ENCODE peak calls at places on chromosomes 1 and 21, in eight cellular contexts. One of them, this sample, is unnamed.

GRCh38 chr21:34280389-34280795 is 83.4 kb upstream of the KCNE2 start:
- DNase-seq in cardiac muscle cell: peak; percentile 5
- DNase-seq in psoas muscle: peak; percentile 34
- DNase-seq in GM23248: peak; percentile 1
- DNase-seq in uterus: peak; percentile 42
- DNase-seq in CD8-positive, alpha-beta T cell: no peak
- DNase-seq in mammary epithelial cell: no peak
- DNase-seq in dorsolateral prefrontal cortex: no peak
- DNase-seq in this sample: no peak

GRCh38 chr1:64471218-64471719 is 1.3 kb downstream of the CACHD1 start:
- DNase-seq in dorsolateral prefrontal cortex: no peak
- DNase-seq in cardiac muscle cell: peak; percentile 88
- DNase-seq in CD8-positive, alpha-beta T cell: no peak
- DNase-seq in mammary epithelial cell: peak; percentile 33
- DNase-seq in GM23248: peak; percentile 59
- DNase-seq in psoas muscle: peak; percentile 44
- DNase-seq in uterus: peak; percentile 55
- DNase-seq in this sample: no peak

GRCh38 chr21:26659181-26659580 is 86.1 kb upstream of the CYYR1 start:
- DNase-seq in psoas muscle: no peak
- DNase-seq in mammary epithelial cell: peak; percentile 54
- DNase-seq in uterus: no peak
- DNase-seq in cardiac muscle cell: no peak
- DNase-seq in CD8-positive, alpha-beta T cell: no peak
- DNase-seq in GM23248: no peak
- DNase-seq in dorsolateral prefrontal cortex: no peak
- DNase-seq in this sample: no peak

GRCh38 chr1:157584503-157584902 is 13.4 kb downstream of the FCRL4 start:
- DNase-seq in mammary epithelial cell: no peak
- DNase-seq in cardiac muscle cell: no peak
- DNase-seq in psoas muscle: no peak
- DNase-seq in uterus: no peak
- DNase-seq in GM23248: no peak
- DNase-seq in dorsolateral prefrontal cortex: no peak
- DNase-seq in CD8-positive, alpha-beta T cell: no peak
- DNase-seq in this sample: no peak

GRCh38 chr1:152533327-152533938 is 19.2 kb downstream of the CRCT1 start:
- DNase-seq in cardiac muscle cell: no peak
- DNase-seq in CD8-positive, alpha-beta T cell: no peak
- DNase-seq in dorsolateral prefrontal cortex: no peak
- DNase-seq in psoas muscle: no peak
- DNase-seq in GM23248: peak; percentile 66
- DNase-seq in uterus: no peak
- DNase-seq in mammary epithelial cell: peak; percentile 50
- DNase-seq in this sample: no peak

GRCh38 chr21:36762636-36763035 is 63.7 kb downstream of the SIM2 start:
- DNase-seq in CD8-positive, alpha-beta T cell: no peak
- DNase-seq in mammary epithelial cell: no peak
- DNase-seq in psoas muscle: no peak
- DNase-seq in GM23248: no peak
- DNase-seq in uterus: no peak
- DNase-seq in cardiac muscle cell: no peak
- DNase-seq in dorsolateral prefrontal cortex: no peak
- DNase-seq in this sample: no peak

GRCh38 chr21:32412162-32412997 is at the start of gene EVA1C:
- DNase-seq in uterus: peak; percentile 77
- DNase-seq in cardiac muscle cell: peak; percentile 32
- DNase-seq in dorsolateral prefrontal cortex: peak; percentile 43
- DNase-seq in mammary epithelial cell: peak; percentile 69
- DNase-seq in psoas muscle: peak; percentile 74
- DNase-seq in GM23248: peak; percentile 72
- DNase-seq in CD8-positive, alpha-beta T cell: peak; percentile 51
- DNase-seq in this sample: peak; percentile 79

GRCh38 chr1:175390522-175391247 is 198.1 kb upstream of the KIAA0040 start:
- DNase-seq in mammary epithelial cell: peak; percentile 13
- DNase-seq in GM23248: no peak
- DNase-seq in dorsolateral prefrontal cortex: no peak
- DNase-seq in psoas muscle: no peak
- DNase-seq in cardiac muscle cell: no peak
- DNase-seq in CD8-positive, alpha-beta T cell: no peak
- DNase-seq in uterus: no peak
- DNase-seq in this sample: no peak

GRCh38 chr1:147073062-147073432 is 99.2 kb downstream of the PRKAB2 start:
- DNase-seq in cardiac muscle cell: no peak
- DNase-seq in CD8-positive, alpha-beta T cell: no peak
- DNase-seq in psoas muscle: no peak
- DNase-seq in dorsolateral prefrontal cortex: no peak
- DNase-seq in uterus: no peak
- DNase-seq in GM23248: no peak
- DNase-seq in mammary epithelial cell: no peak
- DNase-seq in this sample: no peak

GRCh38 chr21:19510653-19511052 is 1107.1 kb upstream of the TMPRSS15 start:
- DNase-seq in cardiac muscle cell: no peak
- DNase-seq in psoas muscle: no peak
- DNase-seq in GM23248: no peak
- DNase-seq in uterus: no peak
- DNase-seq in CD8-positive, alpha-beta T cell: no peak
- DNase-seq in mammary epithelial cell: no peak
- DNase-seq in dorsolateral prefrontal cortex: no peak
- DNase-seq in this sample: no peak

GRCh38 chr1:230459463-230459862 is 33.3 kb upstream of the PGBD5 start:
- DNase-seq in uterus: no peak
- DNase-seq in CD8-positive, alpha-beta T cell: no peak
- DNase-seq in dorsolateral prefrontal cortex: no peak
- DNase-seq in GM23248: peak; percentile 81
- DNase-seq in psoas muscle: no peak
- DNase-seq in cardiac muscle cell: no peak
- DNase-seq in mammary epithelial cell: peak; percentile 87
- DNase-seq in this sample: no peak

GRCh38 chr1:63775418-63776127 is 1.8 kb downstream of the ROR1 start:
- DNase-seq in psoas muscle: no peak
- DNase-seq in GM23248: no peak
- DNase-seq in CD8-positive, alpha-beta T cell: no peak
- DNase-seq in cardiac muscle cell: no peak
- DNase-seq in mammary epithelial cell: peak; percentile 40
- DNase-seq in dorsolateral prefrontal cortex: no peak
- DNase-seq in uterus: no peak
- DNase-seq in this sample: no peak

GRCh38 chr1:205976708-205977107 is 26.5 kb downstream of the RAB7B start:
- DNase-seq in psoas muscle: peak; percentile 33
- DNase-seq in uterus: no peak
- DNase-seq in CD8-positive, alpha-beta T cell: no peak
- DNase-seq in dorsolateral prefrontal cortex: no peak
- DNase-seq in mammary epithelial cell: no peak
- DNase-seq in cardiac muscle cell: peak; percentile 77
- DNase-seq in GM23248: peak; percentile 70
- DNase-seq in this sample: no peak

GRCh38 chr1:243718893-243719292 is 131.2 kb downstream of the AKT3 start:
- DNase-seq in cardiac muscle cell: no peak
- DNase-seq in GM23248: peak; percentile 66
- DNase-seq in CD8-positive, alpha-beta T cell: no peak
- DNase-seq in mammary epithelial cell: peak; percentile 3
- DNase-seq in psoas muscle: no peak
- DNase-seq in dorsolateral prefrontal cortex: no peak
- DNase-seq in uterus: no peak
- DNase-seq in this sample: no peak

GRCh38 chr1:227785812-227786608 is 29.5 kb upstream of the PRSS38 start:
- DNase-seq in mammary epithelial cell: no peak
- DNase-seq in uterus: no peak
- DNase-seq in GM23248: no peak
- DNase-seq in psoas muscle: no peak
- DNase-seq in CD8-positive, alpha-beta T cell: no peak
- DNase-seq in dorsolateral prefrontal cortex: no peak
- DNase-seq in cardiac muscle cell: no peak
- DNase-seq in this sample: no peak

GRCh38 chr1:212485895-212486590 is 53.3 kb downstream of the NENF start:
- DNase-seq in psoas muscle: peak; percentile 41
- DNase-seq in uterus: no peak
- DNase-seq in mammary epithelial cell: peak; percentile 99
- DNase-seq in GM23248: peak; percentile 96
- DNase-seq in cardiac muscle cell: peak; percentile 17
- DNase-seq in dorsolateral prefrontal cortex: no peak
- DNase-seq in CD8-positive, alpha-beta T cell: no peak
- DNase-seq in this sample: no peak

GRCh38 chr1:23449918-23450317 is 25.4 kb upstream of the TCEA3 start:
- DNase-seq in mammary epithelial cell: no peak
- DNase-seq in uterus: no peak
- DNase-seq in dorsolateral prefrontal cortex: no peak
- DNase-seq in CD8-positive, alpha-beta T cell: no peak
- DNase-seq in GM23248: no peak
- DNase-seq in psoas muscle: peak; percentile 83
- DNase-seq in cardiac muscle cell: no peak
- DNase-seq in this sample: no peak

GRCh38 chr1:23451452-23451851 is 26.9 kb upstream of the TCEA3 start:
- DNase-seq in uterus: no peak
- DNase-seq in cardiac muscle cell: no peak
- DNase-seq in CD8-positive, alpha-beta T cell: no peak
- DNase-seq in GM23248: peak; percentile 35
- DNase-seq in psoas muscle: no peak
- DNase-seq in dorsolateral prefrontal cortex: no peak
- DNase-seq in mammary epithelial cell: no peak
- DNase-seq in this sample: no peak

GRCh38 chr1:23448846-23449245 is 24.3 kb upstream of the TCEA3 start:
- DNase-seq in dorsolateral prefrontal cortex: no peak
- DNase-seq in uterus: no peak
- DNase-seq in CD8-positive, alpha-beta T cell: no peak
- DNase-seq in cardiac muscle cell: no peak
- DNase-seq in GM23248: no peak
- DNase-seq in psoas muscle: no peak
- DNase-seq in mammary epithelial cell: no peak
- DNase-seq in this sample: no peak

GRCh38 chr1:23450894-23451293 is 26.3 kb upstream of the TCEA3 start:
- DNase-seq in dorsolateral prefrontal cortex: no peak
- DNase-seq in uterus: no peak
- DNase-seq in GM23248: no peak
- DNase-seq in cardiac muscle cell: no peak
- DNase-seq in psoas muscle: no peak
- DNase-seq in CD8-positive, alpha-beta T cell: no peak
- DNase-seq in mammary epithelial cell: no peak
- DNase-seq in this sample: no peak

GRCh38 chr1:23449306-23449705 is 24.8 kb upstream of the TCEA3 start:
- DNase-seq in GM23248: no peak
- DNase-seq in uterus: no peak
- DNase-seq in cardiac muscle cell: no peak
- DNase-seq in psoas muscle: no peak
- DNase-seq in CD8-positive, alpha-beta T cell: no peak
- DNase-seq in dorsolateral prefrontal cortex: no peak
- DNase-seq in mammary epithelial cell: no peak
- DNase-seq in this sample: no peak
- H3K27ac ChIP-seq in GM23248: no peak overlapping the region
- H3K27ac ChIP-seq in uterus: no peak overlapping the region
- H3K27ac ChIP-seq in cardiac muscle cell: no peak overlapping the region
- H3K27ac ChIP-seq in psoas muscle: no peak overlapping the region
- H3K27ac ChIP-seq in CD8-positive, alpha-beta T cell: no peak overlapping the region
- H3K27ac ChIP-seq in dorsolateral prefrontal cortex: no peak overlapping the region
- H3K27ac ChIP-seq in mammary epithelial cell: no peak overlapping the region
- H3K27ac ChIP-seq in this sample: no peak overlapping the region

DNA sequence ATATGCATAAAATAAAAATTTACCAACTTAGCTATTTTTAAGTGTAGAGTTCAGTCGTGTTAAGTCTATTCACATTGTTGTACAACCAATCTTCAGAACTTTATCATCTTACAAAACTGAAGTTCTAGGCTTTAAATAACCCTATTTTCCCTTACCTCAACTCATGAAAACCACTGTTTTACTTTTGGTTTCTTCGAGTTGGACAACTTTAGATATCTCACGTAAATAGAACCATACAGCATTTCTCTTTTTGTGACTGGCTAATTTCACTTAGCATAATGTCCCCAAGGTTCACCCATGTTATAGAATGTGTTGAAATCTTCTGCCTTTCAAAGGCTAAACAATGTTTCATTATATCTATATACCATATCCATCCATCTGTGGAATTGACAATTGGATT is 819.0 kb upstream of the ADGRL4 start:
- DNase-seq in mammary epithelial cell: no peak
- DNase-seq in dorsolateral prefrontal cortex: no peak
- DNase-seq in uterus: no peak
- DNase-seq in psoas muscle: no peak
- DNase-seq in GM23248: no peak
- DNase-seq in cardiac muscle cell: no peak
- DNase-seq in CD8-positive, alpha-beta T cell: no peak
- DNase-seq in this sample: no peak
- H3K27ac ChIP-seq in mammary epithelial cell: no peak overlapping the region
- H3K27ac ChIP-seq in dorsolateral prefrontal cortex: no peak overlapping the region
- H3K27ac ChIP-seq in uterus: no peak overlapping the region
- H3K27ac ChIP-seq in psoas muscle: no peak overlapping the region
- H3K27ac ChIP-seq in GM23248: no peak overlapping the region
- H3K27ac ChIP-seq in cardiac muscle cell: no peak overlapping the region
- H3K27ac ChIP-seq in CD8-positive, alpha-beta T cell: no peak overlapping the region
- H3K27ac ChIP-seq in this sample: no peak overlapping the region

DNA sequence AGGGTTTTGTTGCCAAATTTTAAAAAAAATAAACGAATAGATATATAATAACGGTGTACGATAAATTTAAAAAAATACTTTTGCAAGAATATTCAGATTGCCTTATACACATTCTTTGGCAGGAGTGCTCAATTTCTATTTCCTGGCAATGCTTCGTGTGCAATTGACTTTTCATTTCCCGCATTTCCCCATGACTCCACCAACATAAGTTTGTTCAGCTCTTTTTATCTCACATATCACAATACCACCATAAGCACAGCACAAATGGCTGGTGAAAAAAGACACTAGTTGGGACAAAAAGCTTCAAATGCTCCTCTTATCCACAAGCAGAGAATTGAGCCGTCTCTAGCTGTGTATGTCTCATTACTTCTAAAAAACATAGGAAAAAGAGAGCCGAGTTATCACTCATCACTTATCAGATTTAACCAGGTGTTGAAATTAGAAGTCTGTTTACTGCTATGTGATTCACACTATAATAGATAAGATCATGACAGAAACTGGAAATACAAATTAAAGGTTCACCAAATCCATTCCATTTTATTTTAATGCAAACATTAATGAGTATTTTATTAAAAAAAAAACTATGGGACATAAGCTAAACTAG is 28.9 kb upstream of the RGS1 start:
- DNase-seq in cardiac muscle cell: no peak
- DNase-seq in uterus: no peak
- DNase-seq in psoas muscle: no peak
- DNase-seq in CD8-positive, alpha-beta T cell: no peak
- DNase-seq in mammary epithelial cell: no peak
- DNase-seq in GM23248: no peak
- DNase-seq in dorsolateral prefrontal cortex: no peak
- DNase-seq in this sample: no peak
- H3K27ac ChIP-seq in cardiac muscle cell: no peak overlapping the region
- H3K27ac ChIP-seq in uterus: no peak overlapping the region
- H3K27ac ChIP-seq in psoas muscle: no peak overlapping the region
- H3K27ac ChIP-seq in CD8-positive, alpha-beta T cell: no peak overlapping the region
- H3K27ac ChIP-seq in mammary epithelial cell: no peak overlapping the region
- H3K27ac ChIP-seq in GM23248: no peak overlapping the region
- H3K27ac ChIP-seq in dorsolateral prefrontal cortex: no peak overlapping the region
- H3K27ac ChIP-seq in this sample: no peak overlapping the region

GRCh38 chr1:224592636-224593579 is 23.2 kb upstream of the CNIH3 start:
- DNase-seq in dorsolateral prefrontal cortex: no peak
- DNase-seq in cardiac muscle cell: no peak
- DNase-seq in GM23248: peak; percentile 84
- DNase-seq in CD8-positive, alpha-beta T cell: no peak
- DNase-seq in mammary epithelial cell: peak; percentile 88
- DNase-seq in psoas muscle: peak; percentile 19
- DNase-seq in uterus: no peak
- DNase-seq in this sample: no peak
- H3K27ac ChIP-seq in dorsolateral prefrontal cortex: no peak overlapping the region
- H3K27ac ChIP-seq in cardiac muscle cell: no peak overlapping the region
- H3K27ac ChIP-seq in GM23248: no peak overlapping the region
- H3K27ac ChIP-seq in CD8-positive, alpha-beta T cell: no peak overlapping the region
- H3K27ac ChIP-seq in mammary epithelial cell: peak overlapping the region; percentile 31
- H3K27ac ChIP-seq in psoas muscle: no peak overlapping the region
- H3K27ac ChIP-seq in uterus: no peak overlapping the region
- H3K27ac ChIP-seq in this sample: no peak overlapping the region

This sample was measured in caudate nucleus.